ENCODE peak calls at places on chromosomes 4 and X, in four cellular contexts. F, V, S and Y are unnamed samples.
A peak's percentile ranks its signal among the peaks of the same experiment; 100 is the strongest.

GRCh38 chr4:114264877-114265291 is 285.4 kb upstream of the ARSJ start:
- DNase-seq in F (no peak), V (no peak), S (no peak), Y (no peak)

GRCh38 chr4:123449780-123450179 is 53.2 kb downstream of the SPRY1 start:
- DNase-seq in F (peak; percentile 22), S (no peak), V (no peak), Y (no peak)

GRCh38 chrX:31550169-31550568 is 478.3 kb upstream of the FTHL17 start:
- DNase-seq in F (no peak), V (no peak), S (no peak), Y (no peak)

GRCh38 chrX:124726881-124727280 is 380.5 kb downstream of the SH2D1A start:
- DNase-seq in S (no peak), V (no peak), F (no peak), Y (no peak)

GRCh38 chr4:858831-859451 is 33.0 kb upstream of the CPLX1 start:
- DNase-seq in V (no peak), S (no peak), F (no peak), Y (no peak)

GRCh38 chrX:4909245-4909830 is 1195.9 kb upstream of the PRKX start:
- DNase-seq in V (no peak), F (peak; percentile 1), S (no peak), Y (no peak)

GRCh38 chr4:169252339-169253086 is 18.2 kb downstream of the SH3RF1 start:
- DNase-seq in V (no peak), S (no peak), F (no peak), Y (no peak)

GRCh38 chrX:137916090-137916746 is 350.3 kb downstream of the ZIC3 start:
- DNase-seq in S (no peak), V (no peak), F (no peak), Y (no peak)

GRCh38 chr4:152581536-152582160 is 45.8 kb upstream of the FBXW7 start:
- DNase-seq in V (no peak), F (no peak), S (no peak), Y (no peak)

GRCh38 chr4:5967783-5968182 is 50.4 kb downstream of the C4orf50 start:
- DNase-seq in V (peak; percentile 70), S (no peak), F (no peak), Y (no peak)

GRCh38 chrX:153668423-153669173 is 5.0 kb downstream of the PNCK start:
- DNase-seq in V (no peak), S (no peak), F (no peak), Y (no peak)

GRCh38 chr4:121741751-121742150 is 23.2 kb downstream of the SMIM43 start:
- DNase-seq in V (no peak), F (no peak), S (no peak), Y (no peak)

GRCh38 chr4:16140520-16141249 is 56.9 kb upstream of the PROM1 start:
- DNase-seq in F (no peak), V (no peak), S (no peak), Y (no peak)

GRCh38 chr4:6749340-6750171 is 33.0 kb upstream of the KIAA0232 start:
- DNase-seq in S (no peak), V (no peak), F (no peak), Y (no peak)

GRCh38 chrX:96909291-96909690 is 25.6 kb downstream of the RPA4 start:
- DNase-seq in S (no peak), V (no peak), F (no peak), Y (no peak)

GRCh38 chrX:107712231-107713204 is 63.1 kb downstream of the TSC22D3 start:
- DNase-seq in S (no peak), V (peak; percentile 47), F (no peak), Y (no peak)

GRCh38 chrX:51459125-51459524 is 37.3 kb downstream of the NUDT11 start:
- DNase-seq in V (no peak), S (no peak), F (no peak), Y (no peak)

GRCh38 chrX:16087081-16087480 is 36.3 kb upstream of the GRPR start:
- DNase-seq in F (no peak), V (no peak), S (no peak), Y (no peak)

GRCh38 chr4:8534129-8534528 is 46.1 kb upstream of the GPR78 start:
- DNase-seq in S (no peak), F (no peak), V (no peak), Y (no peak)

GRCh38 chr4:39928538-39928937 is 49.2 kb downstream of the PDS5A start:
- DNase-seq in S (no peak), V (no peak), F (no peak), Y (no peak)

GRCh38 chr4:80184053-80184790 is 13.1 kb upstream of the PRDM8 start:
- DNase-seq in S (peak; percentile 85), V (peak; percentile 95), F (peak; percentile 89), Y (peak; percentile 56)

GRCh38 chr4:33272722-33273121 is 2552.6 kb downstream of the PCDH7 start:
- DNase-seq in F (no peak), S (no peak), V (no peak), Y (no peak)

GRCh38 chr4:63607186-63607872 is 801.9 kb downstream of the TECRL start:
- DNase-seq in V (no peak), F (no peak), S (no peak), Y (no peak)

GRCh38 chrX:151098996-151099395 is 77.4 kb upstream of the GPR50 start:
- DNase-seq in V (no peak), S (no peak), F (peak; percentile 75), Y (no peak)

GRCh38 chrX:12949927-12950656 is 24.8 kb upstream of the TMSB4X start:
- DNase-seq in F (no peak), V (peak; percentile 94), S (peak; percentile 79), Y (peak; percentile 54)

GRCh38 chrX:25034889-25035288 is 19.1 kb upstream of the ARX start:
- DNase-seq in S (no peak), V (no peak), F (no peak), Y (no peak)

GRCh38 chr4:123304151-123305021 is 92.2 kb upstream of the SPRY1 start:
- DNase-seq in S (no peak), V (no peak), F (no peak), Y (no peak)

GRCh38 chr4:25101836-25102235 is 58.4 kb downstream of the SEPSECS start:
- DNase-seq in F (no peak), V (no peak), S (no peak), Y (no peak)

GRCh38 chr4:15506464-15506863 is 36.8 kb downstream of the CC2D2A start:
- DNase-seq in V (no peak), S (no peak), F (no peak), Y (no peak)

GRCh38 chr4:12852338-12853307 is 631.5 kb downstream of the RAB28 start:
- DNase-seq in S (no peak), F (peak; percentile 72), V (no peak), Y (no peak)

GRCh38 chr4:34676390-34676789 is 1567.9 kb downstream of the ARAP2 start:
- DNase-seq in V (no peak), F (peak; percentile 67), S (no peak), Y (no peak)

GRCh38 chr4:182489607-182490006 is 246.4 kb downstream of the TENM3 start:
- DNase-seq in V (no peak), S (no peak), F (no peak), Y (no peak)

GRCh38 chr4:119104644-119105273 is 30.9 kb upstream of the MYOZ2 start:
- DNase-seq in S (no peak), V (no peak), F (no peak), Y (no peak)

GRCh38 chr4:47383829-47384427 is 79.6 kb downstream of the COMMD8 start:
- DNase-seq in S (no peak), V (no peak), F (peak; percentile 91), Y (no peak)

GRCh38 chrX:72621619-72622485 is 49.2 kb upstream of the HDAC8 start:
- DNase-seq in V (no peak), S (no peak), F (no peak), Y (no peak)